ENCODE peak calls at places on chromosomes 13 and 19, in six cellular contexts. E, M, D, X, B and O are unnamed samples.

GRCh38 chr13:101455863-101456262 is 3.4 kb downstream of the ITGBL1 start:
- DNase-seq in E (peak; percentile 90), M (no peak), B (peak; percentile 94), X (no peak), D (no peak), O (no peak)

GRCh38 chr13:34608326-34608725 is 333.7 kb upstream of the NBEA start:
- DNase-seq in X (no peak), E (no peak), D (no peak), B (no peak), M (no peak), O (no peak)

GRCh38 chr13:91017031-91017668 is 330.3 kb upstream of the MIR17HG start:
- DNase-seq in D (no peak), X (no peak), M (no peak), B (peak; percentile 12), E (peak; percentile 54), O (peak; percentile 2)

GRCh38 chr19:5918463-5919079 is 4.5 kb downstream of the CAPS start:
- DNase-seq in D (no peak), B (no peak), E (no peak), M (no peak), X (no peak), O (no peak)

GRCh38 chr19:16847407-16847806 is 18.2 kb downstream of the SIN3B start:
- DNase-seq in D (no peak), M (no peak), X (no peak), E (no peak), B (no peak), O (no peak)

GRCh38 chr19:6662692-6663091 is 7.3 kb downstream of the TNFSF14 start:
- DNase-seq in E (no peak), X (no peak), D (no peak), B (no peak), M (no peak), O (no peak)

GRCh38 chr13:56615572-56615971 is 525.1 kb upstream of the PRR20A start:
- DNase-seq in E (no peak), B (no peak), M (no peak), D (no peak), X (no peak), O (no peak)

GRCh38 chr13:74219571-74219970 is 85.4 kb upstream of the KLF12 start:
- DNase-seq in E (no peak), X (no peak), M (no peak), B (peak; percentile 55), D (no peak), O (no peak)

GRCh38 chr19:6011794-6012193 is 33.9 kb upstream of the RANBP3 start:
- DNase-seq in X (no peak), M (no peak), B (no peak), D (no peak), E (peak; percentile 17), O (no peak)

GRCh38 chr19:30028118-30028991 is 86.3 kb downstream of the URI1 start:
- DNase-seq in B (no peak), D (no peak), X (no peak), M (no peak), E (no peak), O (no peak)

GRCh38 chr13:21675095-21676007 is 4.5 kb downstream of the FGF9 start:
- DNase-seq in D (no peak), M (no peak), X (no peak), B (no peak), E (peak; percentile 13), O (no peak)

GRCh38 chr19:13154911-13155471 is 4.8 kb downstream of the IER2 start:
- DNase-seq in X (peak; percentile 66), E (peak; percentile 14), B (peak; percentile 69), D (no peak), M (no peak), O (no peak)

GRCh38 chr13:43787998-43788397 is 1.2 kb upstream of the ENOX1 start:
- DNase-seq in M (no peak), B (peak; percentile 49), E (peak; percentile 58), X (no peak), D (no peak), O (no peak)

GRCh38 chr13:111336666-111337065 is 16.2 kb downstream of the TEX29 start:
- DNase-seq in M (no peak), B (peak; percentile 31), D (no peak), X (no peak), E (no peak), O (no peak)

GRCh38 chr19:45779231-45780145 is 2.8 kb downstream of the DMPK start:
- DNase-seq in X (peak; percentile 88), E (peak; percentile 69), M (no peak), B (peak; percentile 47), D (peak; percentile 55), O (no peak)

GRCh38 chr19:13208131-13208963 is 58.1 kb downstream of the IER2 start:
- DNase-seq in X (peak; percentile 51), D (no peak), M (no peak), B (peak; percentile 76), E (peak; percentile 86), O (peak; percentile 32)

GRCh38 chr13:87057807-87058520 is 613.2 kb upstream of the SLITRK5 start:
- DNase-seq in D (no peak), M (no peak), X (no peak), B (no peak), E (no peak), O (peak; percentile 53)

GRCh38 chr13:74449811-74450524 is 315.8 kb upstream of the KLF12 start:
- DNase-seq in X (no peak), M (no peak), E (no peak), B (no peak), D (no peak), O (no peak)

GRCh38 chr19:41366089-41366488 is 2.1 kb upstream of the B9D2 start:
- DNase-seq in B (no peak), D (no peak), M (no peak), X (no peak), E (no peak), O (no peak)

GRCh38 chr13:27309967-27310598 is 39.5 kb downstream of the RASL11A start:
- DNase-seq in X (no peak), E (no peak), D (no peak), M (no peak), B (no peak), O (no peak)